ENCODE peak calls at places on chromosomes 7 and 10, in six cellular contexts. One of them, this sample, is unnamed.

GRCh38 chr7:64888901-64889685 is 14.0 kb upstream of the ZNF273 start:
- DNase-seq in HCT116: no peak
- DNase-seq in Panc1: no peak
- DNase-seq in psoas muscle: no peak
- DNase-seq in upper lobe of right lung: peak; percentile 75
- DNase-seq in heart left ventricle: no peak
- DNase-seq in this sample: no peak

GRCh38 chr7:38731195-38731594 is 100.0 kb upstream of the AMPH start:
- DNase-seq in HCT116: no peak
- DNase-seq in Panc1: no peak
- DNase-seq in psoas muscle: no peak
- DNase-seq in upper lobe of right lung: no peak
- DNase-seq in heart left ventricle: no peak
- DNase-seq in this sample: no peak

GRCh38 chr7:122397381-122397780 is 92.8 kb upstream of the FEZF1 start:
- DNase-seq in HCT116: no peak
- DNase-seq in Panc1: no peak
- DNase-seq in psoas muscle: no peak
- DNase-seq in upper lobe of right lung: no peak
- DNase-seq in heart left ventricle: no peak
- DNase-seq in this sample: no peak

GRCh38 chr7:50649259-50649885 is 84.2 kb upstream of the DDC start:
- DNase-seq in HCT116: no peak
- DNase-seq in Panc1: no peak
- DNase-seq in psoas muscle: no peak
- DNase-seq in upper lobe of right lung: no peak
- DNase-seq in heart left ventricle: no peak
- DNase-seq in this sample: no peak

GRCh38 chr7:96303105-96303685 is 18.7 kb downstream of the SLC25A13 start:
- DNase-seq in HCT116: no peak
- DNase-seq in Panc1: no peak
- DNase-seq in psoas muscle: no peak
- DNase-seq in upper lobe of right lung: no peak
- DNase-seq in heart left ventricle: no peak
- DNase-seq in this sample: no peak

GRCh38 chr7:98051118-98051744 is 55.4 kb upstream of the LMTK2 start:
- DNase-seq in HCT116: peak; percentile 58
- DNase-seq in Panc1: no peak
- DNase-seq in psoas muscle: no peak
- DNase-seq in upper lobe of right lung: no peak
- DNase-seq in heart left ventricle: no peak
- DNase-seq in this sample: no peak

GRCh38 chr7:117555260-117555659 is 75.4 kb downstream of the CFTR start:
- DNase-seq in HCT116: no peak
- DNase-seq in Panc1: no peak
- DNase-seq in psoas muscle: no peak
- DNase-seq in upper lobe of right lung: no peak
- DNase-seq in heart left ventricle: no peak
- DNase-seq in this sample: no peak

GRCh38 chr10:89129850-89130396 is 77.2 kb downstream of the CH25H start:
- DNase-seq in HCT116: no peak
- DNase-seq in Panc1: no peak
- DNase-seq in psoas muscle: no peak
- DNase-seq in upper lobe of right lung: no peak
- DNase-seq in heart left ventricle: peak; percentile 23
- DNase-seq in this sample: peak; percentile 6

GRCh38 chr7:145863-146262 is 46.5 kb upstream of the FAM20C start:
- DNase-seq in HCT116: no peak
- DNase-seq in Panc1: no peak
- DNase-seq in psoas muscle: no peak
- DNase-seq in upper lobe of right lung: no peak
- DNase-seq in heart left ventricle: no peak
- DNase-seq in this sample: no peak

GRCh38 chr7:140918236-140918635 is 6.5 kb downstream of the BRAF start:
- DNase-seq in HCT116: no peak
- DNase-seq in Panc1: no peak
- DNase-seq in psoas muscle: no peak
- DNase-seq in upper lobe of right lung: no peak
- DNase-seq in heart left ventricle: no peak
- DNase-seq in this sample: no peak

GRCh38 chr7:140911746-140912145 is 13.0 kb downstream of the BRAF start:
- DNase-seq in HCT116: no peak
- DNase-seq in Panc1: no peak
- DNase-seq in psoas muscle: no peak
- DNase-seq in upper lobe of right lung: no peak
- DNase-seq in heart left ventricle: no peak
- DNase-seq in this sample: no peak

GRCh38 chr7:140920745-140921144 is 4.0 kb downstream of the BRAF start:
- DNase-seq in HCT116: no peak
- DNase-seq in Panc1: no peak
- DNase-seq in psoas muscle: no peak
- DNase-seq in upper lobe of right lung: no peak
- DNase-seq in heart left ventricle: no peak
- DNase-seq in this sample: no peak

GRCh38 chr7:140917258-140917657 is 7.5 kb downstream of the BRAF start:
- DNase-seq in HCT116: no peak
- DNase-seq in Panc1: no peak
- DNase-seq in psoas muscle: no peak
- DNase-seq in upper lobe of right lung: no peak
- DNase-seq in heart left ventricle: no peak
- DNase-seq in this sample: no peak

DNA sequence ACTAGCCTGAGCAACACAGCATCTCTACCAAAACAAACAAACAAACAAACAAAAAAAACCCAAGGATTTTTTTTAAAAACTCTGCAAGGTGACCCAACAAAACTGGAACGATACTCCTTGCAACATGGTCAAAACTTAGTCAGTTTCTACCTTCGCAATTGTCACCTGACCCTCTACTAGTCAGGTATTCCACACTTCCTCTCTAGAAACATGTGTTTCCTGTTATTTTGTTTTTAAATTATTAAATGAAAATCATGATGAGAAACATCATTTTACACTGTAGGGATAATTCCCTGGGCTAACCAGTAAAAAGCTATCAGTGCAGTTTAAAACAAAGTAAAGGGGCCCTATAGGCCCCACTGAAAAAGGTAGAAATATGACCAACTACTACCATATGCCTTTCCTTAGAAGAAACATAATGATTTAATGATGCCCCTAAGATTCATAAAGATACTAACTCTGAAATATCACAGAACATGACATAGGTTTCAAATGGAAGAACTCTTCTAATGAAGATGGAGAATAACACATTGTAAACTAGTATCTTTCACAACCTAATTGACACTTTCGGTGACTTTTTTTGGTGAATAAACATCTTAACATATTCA is 8.7 kb downstream of the BRAF start:
- DNase-seq in HCT116: no peak
- DNase-seq in Panc1: no peak
- DNase-seq in psoas muscle: no peak
- DNase-seq in upper lobe of right lung: no peak
- DNase-seq in heart left ventricle: no peak
- DNase-seq in this sample: no peak
- TF ChIP-seq CTCF in HCT116: no peak
- TF ChIP-seq CTCF in Panc1: no peak
- TF ChIP-seq CTCF in psoas muscle: no peak
- TF ChIP-seq CTCF in upper lobe of right lung: no peak
- TF ChIP-seq CTCF in heart left ventricle: no peak
- TF ChIP-seq CTCF in this sample: no peak

GRCh38 chr10:6091630-6092029 is 2.8 kb downstream of the RBM17 start:
- DNase-seq in HCT116: no peak
- DNase-seq in Panc1: no peak
- DNase-seq in psoas muscle: no peak
- DNase-seq in upper lobe of right lung: no peak
- DNase-seq in heart left ventricle: no peak
- DNase-seq in this sample: no peak

GRCh38 chr10:6092731-6093130 is 3.9 kb downstream of the RBM17 start:
- DNase-seq in HCT116: no peak
- DNase-seq in Panc1: no peak
- DNase-seq in psoas muscle: no peak
- DNase-seq in upper lobe of right lung: no peak
- DNase-seq in heart left ventricle: no peak
- DNase-seq in this sample: no peak

GRCh38 chr10:6088721-6089333 is at the start of gene RBM17:
- DNase-seq in HCT116: peak; percentile 94
- DNase-seq in Panc1: peak; percentile 84
- DNase-seq in psoas muscle: peak; percentile 98
- DNase-seq in upper lobe of right lung: peak; percentile 98
- DNase-seq in heart left ventricle: peak; percentile 96
- DNase-seq in this sample: peak; percentile 87

GRCh38 chr10:6086375-6087233 is 2.2 kb upstream of the RBM17 start:
- DNase-seq in HCT116: peak; percentile 76
- DNase-seq in Panc1: peak; percentile 53
- DNase-seq in psoas muscle: peak; percentile 94
- DNase-seq in upper lobe of right lung: peak; percentile 92
- DNase-seq in heart left ventricle: peak; percentile 88
- DNase-seq in this sample: peak; percentile 89

GRCh38 chr10:6089334-6090219 is 743 bp downstream of the RBM17 start:
- DNase-seq in HCT116: no peak
- DNase-seq in Panc1: no peak
- DNase-seq in psoas muscle: no peak
- DNase-seq in upper lobe of right lung: peak; percentile 69
- DNase-seq in heart left ventricle: peak; percentile 25
- DNase-seq in this sample: peak; percentile 18
- H3K4me1 ChIP-seq in HCT116: peaks cover 5% of the 10 kb centered on the region
- H3K4me1 ChIP-seq in Panc1: peaks cover 16% of the 10 kb centered on the region
- H3K4me1 ChIP-seq in psoas muscle: peaks cover 53% of the 10 kb centered on the region
- H3K4me1 ChIP-seq in upper lobe of right lung: peaks cover 53% of the 10 kb centered on the region
- H3K4me1 ChIP-seq in heart left ventricle: peaks cover 7% of the 10 kb centered on the region
- H3K4me1 ChIP-seq in this sample: no peaks in the 10 kb centered on the region

DNA sequence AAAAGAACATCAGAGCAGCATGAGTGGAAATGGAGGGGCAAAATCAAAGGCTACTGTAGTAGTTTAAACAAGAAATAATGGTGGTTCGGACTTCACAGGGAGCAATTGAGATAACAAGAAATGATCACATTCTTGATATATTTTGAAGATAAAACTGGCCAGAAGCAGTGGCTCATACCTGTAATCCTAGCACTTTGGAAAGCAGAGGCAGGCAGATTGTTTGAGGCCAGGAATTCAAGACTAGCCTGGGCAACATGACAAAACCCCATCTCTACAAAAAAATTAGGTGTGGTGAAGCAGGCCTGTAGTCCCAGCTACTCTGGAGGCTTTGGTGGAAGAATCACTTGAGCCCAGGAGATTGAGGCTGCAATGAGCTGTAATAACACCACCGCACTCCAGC is 22.9 kb downstream of the EEF1AKMT2 start:
- DNase-seq in HCT116: no peak
- DNase-seq in Panc1: no peak
- DNase-seq in psoas muscle: no peak
- DNase-seq in upper lobe of right lung: no peak
- DNase-seq in heart left ventricle: no peak
- DNase-seq in this sample: no peak
- H3K36me3 ChIP-seq in HCT116: peaks cover 4% of the 10 kb centered on the region
- H3K36me3 ChIP-seq in Panc1: peaks cover 18% of the 10 kb centered on the region
- H3K36me3 ChIP-seq in psoas muscle: peaks cover 42% of the 10 kb centered on the region
- H3K36me3 ChIP-seq in upper lobe of right lung: peaks cover 18% of the 10 kb centered on the region
- H3K36me3 ChIP-seq in heart left ventricle: no peaks in the 10 kb centered on the region
- H3K36me3 ChIP-seq in this sample: peaks cover 9% of the 10 kb centered on the region

GRCh38 chr10:78520737-78521430 is 487.2 kb downstream of the RPS24 start:
- DNase-seq in HCT116: peak; percentile 62
- DNase-seq in Panc1: peak; percentile 87
- DNase-seq in psoas muscle: no peak
- DNase-seq in upper lobe of right lung: no peak
- DNase-seq in heart left ventricle: no peak
- DNase-seq in this sample: peak; percentile 24
- TF ChIP-seq CTCF in HCT116: peak; percentile 60
- TF ChIP-seq CTCF in Panc1: peak; percentile 56
- TF ChIP-seq CTCF in psoas muscle: no peak
- TF ChIP-seq CTCF in upper lobe of right lung: no peak
- TF ChIP-seq CTCF in heart left ventricle: no peak
- TF ChIP-seq CTCF in this sample: peak; percentile 49

GRCh38 chr7:44636041-44636580 is 29.7 kb downstream of the OGDH start:
- DNase-seq in HCT116: no peak
- DNase-seq in Panc1: no peak
- DNase-seq in psoas muscle: no peak
- DNase-seq in upper lobe of right lung: no peak
- DNase-seq in heart left ventricle: no peak
- DNase-seq in this sample: no peak
- H3K4me1 ChIP-seq in HCT116: peaks cover 43% of the 10 kb centered on the region
- H3K4me1 ChIP-seq in Panc1: peaks cover 56% of the 10 kb centered on the region
- H3K4me1 ChIP-seq in psoas muscle: peaks cover 83% of the 10 kb centered on the region
- H3K4me1 ChIP-seq in upper lobe of right lung: peaks cover 92% of the 10 kb centered on the region
- H3K4me1 ChIP-seq in heart left ventricle: peaks cover 9% of the 10 kb centered on the region
- H3K4me1 ChIP-seq in this sample: peaks cover 23% of the 10 kb centered on the region

GRCh38 chr10:84605802-84606201 is 277.4 kb downstream of the CCSER2 start:
- DNase-seq in HCT116: no peak
- DNase-seq in Panc1: no peak
- DNase-seq in psoas muscle: no peak
- DNase-seq in upper lobe of right lung: no peak
- DNase-seq in heart left ventricle: no peak
- DNase-seq in this sample: no peak
- H3K36me3 ChIP-seq in HCT116: no peaks in the 10 kb centered on the region
- H3K36me3 ChIP-seq in Panc1: no peaks in the 10 kb centered on the region
- H3K36me3 ChIP-seq in psoas muscle: no peaks in the 10 kb centered on the region
- H3K36me3 ChIP-seq in upper lobe of right lung: no peaks in the 10 kb centered on the region
- H3K36me3 ChIP-seq in heart left ventricle: no peaks in the 10 kb centered on the region
- H3K36me3 ChIP-seq in this sample: no peaks in the 10 kb centered on the region

DNA sequence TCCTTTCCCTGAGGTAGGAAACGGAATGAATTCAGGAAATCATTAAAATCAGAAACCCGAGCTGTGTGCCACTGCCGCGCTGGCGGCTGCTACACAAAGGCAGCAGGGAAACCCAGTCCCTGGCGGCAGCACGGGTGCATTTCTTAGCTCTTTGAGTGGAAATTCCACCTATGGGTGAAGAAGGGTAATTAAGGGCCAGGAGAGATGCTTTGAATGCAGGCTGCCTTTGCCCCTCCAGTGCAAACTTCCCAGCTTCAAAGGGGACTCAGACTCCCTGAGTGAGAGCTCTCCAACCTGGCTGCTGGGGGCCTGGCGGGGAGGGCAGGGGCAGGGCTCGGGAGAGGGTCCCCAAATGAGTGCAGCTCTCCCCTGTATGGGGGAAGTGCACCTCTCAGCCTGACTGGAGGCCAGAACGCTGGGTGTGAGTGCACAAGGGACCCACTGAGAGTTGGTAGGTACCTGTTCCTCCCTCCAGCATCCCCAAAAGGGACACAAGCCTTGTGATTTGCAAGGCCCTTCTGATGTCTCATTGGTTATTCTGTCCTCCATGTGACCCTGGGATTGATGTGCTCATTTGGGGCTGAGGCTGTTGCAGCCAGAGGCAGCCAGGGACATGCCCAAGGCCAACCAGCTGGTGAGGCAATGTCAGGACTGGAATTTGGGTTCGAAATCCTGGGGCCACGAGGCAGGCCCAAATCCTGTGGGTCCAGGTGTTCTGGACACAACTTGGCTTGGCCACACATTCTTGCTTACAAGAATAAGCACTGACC is 16.3 kb upstream of the ZMIZ1 start:
- DNase-seq in HCT116: no peak
- DNase-seq in Panc1: no peak
- DNase-seq in psoas muscle: peak; percentile 31
- DNase-seq in upper lobe of right lung: peak; percentile 68
- DNase-seq in heart left ventricle: no peak
- DNase-seq in this sample: peak; percentile 32
- TF ChIP-seq CTCF in HCT116: peak; percentile 25
- TF ChIP-seq CTCF in Panc1: no peak
- TF ChIP-seq CTCF in psoas muscle: no peak
- TF ChIP-seq CTCF in upper lobe of right lung: peak; percentile 40
- TF ChIP-seq CTCF in heart left ventricle: no peak
- TF ChIP-seq CTCF in this sample: peak; percentile 35

DNA sequence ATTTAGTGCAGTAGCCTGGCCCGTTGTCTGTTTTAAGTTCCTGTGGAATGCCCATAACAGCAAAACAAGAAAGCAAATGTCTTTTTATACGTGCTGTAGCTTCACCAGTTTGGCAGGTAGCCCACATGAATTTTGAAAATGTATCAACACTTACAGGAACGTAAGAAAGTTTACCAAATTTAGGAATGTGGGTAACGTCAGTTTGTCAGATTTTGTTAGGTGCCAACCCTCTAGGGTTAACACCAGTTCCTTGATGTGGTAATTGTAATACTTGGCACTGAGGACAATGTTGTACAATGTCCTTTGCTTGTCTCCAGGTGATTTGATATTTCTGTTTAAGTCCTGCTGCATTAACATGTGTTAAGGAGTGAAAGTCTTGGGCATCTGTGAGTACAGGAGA is 3.1 kb upstream of the GIMAP4 start:
- DNase-seq in HCT116: no peak
- DNase-seq in Panc1: no peak
- DNase-seq in psoas muscle: no peak
- DNase-seq in upper lobe of right lung: no peak
- DNase-seq in heart left ventricle: no peak
- DNase-seq in this sample: no peak
- H3K4me1 ChIP-seq in HCT116: no peaks in the 10 kb centered on the region
- H3K4me1 ChIP-seq in Panc1: no peaks in the 10 kb centered on the region
- H3K4me1 ChIP-seq in psoas muscle: no peaks in the 10 kb centered on the region
- H3K4me1 ChIP-seq in upper lobe of right lung: peaks cover 3% of the 10 kb centered on the region
- H3K4me1 ChIP-seq in heart left ventricle: no peaks in the 10 kb centered on the region
- H3K4me1 ChIP-seq in this sample: no peaks in the 10 kb centered on the region

This sample was measured in BE2C.